ENCODE peak calls at places on chromosomes 12 and 14, in five cellular contexts. O is A549, T is GM23338, S is K562, A is HepG2. L is an unnamed sample. For H3K4me1, the result is how much of the 10 kb centered on the place peaks cover.

GRCh38 chr12:116539905-116540482 is 19.2 kb upstream of the MAP1LC3B2 start:
- DNase-seq in A (no peak), T (peak), O (no peak), S (no peak), L (no peak)

GRCh38 chr12:93990832-93991748 is 157.3 kb upstream of the PLXNC1 start:
- DNase-seq in A (peak), S (peak), T (peak), O (no peak), L (no peak)

GRCh38 chr12:25583545-25583944 is 30.5 kb upstream of the LMNTD1 start:
- DNase-seq in S (peak), O (no peak), T (peak), A (no peak), L (no peak)

GRCh38 chr14:68672609-68673285 is 120.1 kb downstream of the ZFP36L1 start:
- DNase-seq in O (no peak), A (peak), S (no peak), T (no peak), L (no peak)

GRCh38 chr14:92382677-92383076 is 59.7 kb downstream of the SLC24A4 start:
- DNase-seq in O (peak), S (no peak), A (no peak), T (peak), L (no peak)

GRCh38 chr14:96752594-96752993 is 44.6 kb upstream of the VRK1 start:
- DNase-seq in T (no peak), A (no peak), O (no peak), S (no peak), L (no peak)

GRCh38 chr14:105602243-105602750 is 75.9 kb downstream of the TMEM121 start:
- DNase-seq in S (no peak), A (no peak), T (no peak), O (no peak), L (no peak)

GRCh38 chr12:6536894-6537579 is 2.7 kb downstream of the GAPDH start:
- DNase-seq in T (no peak), S (peak), O (no peak), A (peak), L (no peak)

GRCh38 chr14:69105326-69105725 is 47.6 kb downstream of the DCAF5 start:
- DNase-seq in S (no peak), A (no peak), T (no peak), O (no peak), L (no peak)

GRCh38 chr14:88013750-88014349 is 8.9 kb downstream of the GPR65 start:
- DNase-seq in O (peak), A (peak), S (peak), T (peak), L (no peak)

GRCh38 chr12:52670961-52671360 is 9.2 kb downstream of the KRT1 start:
- DNase-seq in A (no peak), O (no peak), S (no peak), T (no peak), L (no peak)

GRCh38 chr12:52243774-52244614 is 11.0 kb downstream of the KRT7 start:
- DNase-seq in A (peak), T (no peak), S (no peak), O (peak), L (peak)

GRCh38 chr12:106301241-106301610 is 1.3 kb upstream of the TCP11L2 start:
- DNase-seq in A (no peak), S (no peak), O (no peak), T (no peak), L (no peak)

GRCh38 chr14:88346048-88346639 is 23.1 kb upstream of the KCNK10 start:
- DNase-seq in A (peak), T (no peak), S (peak), O (no peak), L (no peak)

GRCh38 chr12:105100207-105100985 is 7.1 kb upstream of the WASHC4 start:
- DNase-seq in A (no peak), S (no peak), O (no peak), T (no peak), L (no peak)

GRCh38 chr12:75795125-75795524 is 236.5 kb downstream of the PHLDA1 start:
- DNase-seq in S (no peak), O (no peak), A (no peak), T (no peak), L (no peak)

GRCh38 chr12:112116232-112117060 is 7.9 kb upstream of the NAA25 start:
- DNase-seq in A (peak), T (peak), O (peak), S (peak), L (no peak)

GRCh38 chr12:119180380-119181040 is 1.8 kb downstream of the HSPB8 start:
- DNase-seq in T (no peak), S (peak), O (no peak), A (no peak), L (no peak)

GRCh38 chr12:109741286-109741969 is 27.8 kb downstream of the FAM222A start:
- DNase-seq in S (no peak), A (no peak), O (no peak), T (no peak), L (no peak)

GRCh38 chr12:110741795-110742717 is 635 bp downstream of the PPP1CC start:
- DNase-seq in S (peak), O (no peak), A (no peak), T (peak), L (no peak)

DNA sequence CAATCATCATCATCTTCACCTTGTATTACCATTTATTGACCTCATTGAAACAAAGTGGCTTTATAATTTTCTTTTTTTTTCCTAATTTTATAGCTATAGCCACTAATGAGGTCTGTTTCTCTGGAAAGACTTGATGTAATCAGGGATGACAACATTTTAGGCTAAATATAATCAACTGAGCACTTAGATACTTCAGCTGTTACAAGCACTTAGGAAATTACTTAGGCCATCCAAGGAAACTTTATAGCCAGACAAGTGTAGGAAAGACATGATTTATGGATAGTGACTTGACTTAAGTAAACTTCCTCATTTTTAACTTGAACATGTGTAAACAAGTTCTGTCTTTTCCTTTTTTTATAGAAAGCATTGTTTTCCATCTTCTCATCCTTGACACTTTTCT is 15.3 kb downstream of the CPNE8 start:
- DNase-seq in T (no peak), O (no peak), S (no peak), A (no peak), L (no peak)
- H3K4me1 ChIP-seq in T (under half), O (half or more), S (under half), A (under half), L (under half)

GRCh38 chr12:1642513-1642912 is 13.5 kb downstream of the WNT5B start:
- DNase-seq in A (no peak), O (no peak), S (no peak), T (no peak), L (no peak)

GRCh38 chr12:1645819-1646218 is 16.8 kb downstream of the WNT5B start:
- DNase-seq in O (no peak), T (no peak), A (no peak), S (no peak), L (no peak)

GRCh38 chr12:1644523-1645438 is 15.8 kb downstream of the WNT5B start:
- DNase-seq in S (no peak), A (no peak), O (no peak), T (no peak), L (no peak)

GRCh38 chr12:1643056-1643455 is 14.0 kb downstream of the WNT5B start:
- DNase-seq in A (no peak), T (no peak), O (no peak), S (no peak), L (no peak)

DNA sequence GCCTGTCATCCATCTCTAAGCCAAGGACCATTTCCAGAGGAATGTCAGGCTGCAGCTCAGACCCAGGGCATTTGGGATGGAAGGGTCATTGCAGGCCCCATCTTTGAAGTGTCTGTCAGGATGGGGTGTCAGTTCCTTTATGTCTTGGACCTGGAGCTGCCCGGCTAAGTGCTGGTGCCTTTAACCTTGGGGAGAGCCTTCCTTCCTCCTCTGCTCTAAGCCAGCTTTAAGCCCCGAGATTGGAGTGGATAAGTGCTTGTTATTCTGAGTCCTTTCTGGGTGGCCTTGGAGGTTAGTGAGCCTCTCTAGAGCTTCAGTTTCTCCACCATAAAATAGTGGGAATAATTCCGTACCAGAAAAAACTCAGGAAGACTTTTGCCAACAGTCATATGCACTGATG is 15.1 kb downstream of the WNT5B start:
- DNase-seq in A (no peak), T (no peak), S (no peak), O (no peak), L (no peak)
- TF ChIP-seq JUNB in A (no peak), T (no peak), S (no peak), O (no peak), L (no peak)

GRCh38 chr12:13431041-13431440 is 234.5 kb downstream of the EMP1 start:
- DNase-seq in O (no peak), A (no peak), S (no peak), T (no peak), L (no peak)

GRCh38 chr12:13433768-13434167 is 237.2 kb downstream of the EMP1 start:
- DNase-seq in A (no peak), T (no peak), O (no peak), S (no peak), L (no peak)

GRCh38 chr12:13425766-13426165 is 229.2 kb downstream of the EMP1 start:
- DNase-seq in S (no peak), T (no peak), A (no peak), O (no peak), L (no peak)

GRCh38 chr12:13428538-13429265 is 232.2 kb downstream of the EMP1 start:
- DNase-seq in S (no peak), O (no peak), A (no peak), T (no peak), L (no peak)
- H3K4me1 ChIP-seq in S (under half), O (under half), A (under half), T (under half), L (under half)

DNA sequence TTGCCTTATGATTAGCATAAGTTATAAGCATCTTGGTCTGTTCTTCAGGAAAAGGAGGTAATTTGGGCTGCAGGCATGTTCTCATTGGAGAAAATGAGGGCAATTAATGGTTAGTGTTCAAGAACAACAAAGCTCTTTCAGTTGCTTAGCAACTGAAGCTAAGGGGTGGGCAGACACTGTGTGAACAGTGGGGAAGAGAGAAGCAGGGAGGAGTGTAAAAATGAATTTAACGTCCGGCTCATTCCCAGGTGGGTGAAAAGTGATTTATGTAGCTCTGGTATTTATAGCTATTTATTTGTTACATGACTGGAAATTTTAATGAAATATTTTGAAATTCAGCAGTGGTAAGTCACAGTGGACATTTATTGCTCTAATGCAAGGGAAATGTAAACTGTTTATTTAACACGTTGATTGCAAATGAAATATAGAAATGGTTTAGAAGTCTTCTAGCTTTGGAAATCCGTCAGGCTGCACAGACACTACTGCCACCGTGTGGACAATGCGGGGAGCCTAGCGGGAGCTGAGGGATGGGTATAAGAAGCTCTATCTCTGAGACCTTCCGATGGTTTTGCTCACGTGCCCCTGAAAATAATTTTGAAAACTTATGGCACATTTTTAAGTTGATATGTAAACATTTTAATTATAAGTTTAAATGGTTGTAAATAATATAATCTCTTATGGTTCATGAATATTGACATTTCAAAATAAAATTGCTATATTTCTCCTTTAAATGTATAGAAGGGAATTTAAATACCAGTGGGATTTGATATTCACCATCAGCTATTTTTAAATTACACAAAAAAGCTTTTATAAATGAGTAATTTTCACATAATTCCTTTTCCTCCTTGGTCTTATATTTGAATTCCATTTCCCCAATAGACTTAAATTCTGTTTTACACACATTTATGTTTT is 54.5 kb downstream of the E2F7 start:
- DNase-seq in T (peak), O (peak), A (peak), S (peak), L (peak)
- TF ChIP-seq JUNB in T (no peak), O (no peak), A (no peak), S (no peak), L (no peak)

GRCh38 chr14:59302313-59302712 is 113.8 kb downstream of the DAAM1 start:
- DNase-seq in T (no peak), S (no peak), O (no peak), A (no peak), L (no peak)
- H3K4me1 ChIP-seq in T (under half), S (under half), O (under half), A (half or more), L (under half)